ENCODE peak calls at places on chromosome X, in four cellular contexts. Z is K562, N is H1, C is HepG2. M is an unnamed sample.

GRCh38 chrX:9816094-9816700 is 30.0 kb downstream of the SHROOM2 start:
- DNase-seq in Z (no peak), N (no peak), C (no peak), M (no peak)

GRCh38 chrX:65740909-65741308 is 73.5 kb downstream of the MSN start:
- DNase-seq in Z (no peak), N (no peak), C (no peak), M (no peak)

GRCh38 chrX:155767101-155767878 is 113.9 kb upstream of the VAMP7 start:
- DNase-seq in Z (peak; percentile 68), N (peak; percentile 47), C (no peak), M (peak; percentile 71)

GRCh38 chrX:44308869-44309268 is 34.6 kb downstream of the EFHC2 start:
- DNase-seq in Z (no peak), N (no peak), C (no peak), M (no peak)

GRCh38 chrX:153520286-153520917 is 3.0 kb downstream of the ATP2B3 start:
- DNase-seq in Z (no peak), N (no peak), C (no peak), M (no peak)

GRCh38 chrX:51893931-51894696 is 691 bp downstream of the MAGED1 start:
- DNase-seq in Z (no peak), N (peak; percentile 50), C (no peak), M (no peak)

GRCh38 chrX:142214081-142214480 is 9.0 kb upstream of the MAGEC2 start:
- DNase-seq in Z (no peak), N (no peak), C (no peak), M (no peak)

GRCh38 chrX:357035-357692 is 29.5 kb downstream of the PPP2R3B start:
- DNase-seq in Z (no peak), N (no peak), C (no peak), M (no peak)

GRCh38 chrX:48511561-48511960 is 2.8 kb downstream of the PORCN start:
- DNase-seq in Z (peak; percentile 31), N (peak; percentile 43), C (no peak), M (no peak)

GRCh38 chrX:31497086-31497485 is 425.2 kb upstream of the FTHL17 start:
- DNase-seq in Z (no peak), N (no peak), C (no peak), M (no peak)
- TF ChIP-seq FOSL1 in Z (no peak), N (no peak), C (no peak), M (no peak)

GRCh38 chrX:114964374-114964773 is 53.0 kb downstream of the IL13RA2 start:
- DNase-seq in Z (no peak), N (no peak), C (no peak), M (no peak)

GRCh38 chrX:114962209-114962608 is 55.2 kb downstream of the IL13RA2 start:
- DNase-seq in Z (no peak), N (no peak), C (no peak), M (no peak)

DNA sequence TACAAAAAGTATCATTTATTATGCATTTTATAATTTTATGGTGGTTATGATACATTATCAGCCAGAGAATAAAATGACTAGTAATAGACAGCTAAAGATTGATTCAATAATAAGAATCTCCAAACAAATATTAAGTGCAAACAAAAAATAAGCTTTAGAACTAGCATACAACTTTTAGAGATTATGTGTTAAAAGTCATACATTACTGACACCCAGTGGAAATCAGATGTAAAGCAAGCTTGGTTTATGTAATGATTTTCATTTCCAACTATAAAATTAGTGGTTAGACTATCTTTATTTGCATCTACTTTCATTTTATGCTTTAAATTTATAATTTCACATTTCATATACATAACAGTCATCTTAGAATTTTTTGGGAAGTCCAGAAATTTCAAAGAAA is 57.7 kb downstream of the IL13RA2 start:
- DNase-seq in Z (no peak), N (no peak), C (no peak), M (no peak)
- TF ChIP-seq FOSL1 in Z (no peak), N (no peak), C (no peak), M (no peak)

DNA sequence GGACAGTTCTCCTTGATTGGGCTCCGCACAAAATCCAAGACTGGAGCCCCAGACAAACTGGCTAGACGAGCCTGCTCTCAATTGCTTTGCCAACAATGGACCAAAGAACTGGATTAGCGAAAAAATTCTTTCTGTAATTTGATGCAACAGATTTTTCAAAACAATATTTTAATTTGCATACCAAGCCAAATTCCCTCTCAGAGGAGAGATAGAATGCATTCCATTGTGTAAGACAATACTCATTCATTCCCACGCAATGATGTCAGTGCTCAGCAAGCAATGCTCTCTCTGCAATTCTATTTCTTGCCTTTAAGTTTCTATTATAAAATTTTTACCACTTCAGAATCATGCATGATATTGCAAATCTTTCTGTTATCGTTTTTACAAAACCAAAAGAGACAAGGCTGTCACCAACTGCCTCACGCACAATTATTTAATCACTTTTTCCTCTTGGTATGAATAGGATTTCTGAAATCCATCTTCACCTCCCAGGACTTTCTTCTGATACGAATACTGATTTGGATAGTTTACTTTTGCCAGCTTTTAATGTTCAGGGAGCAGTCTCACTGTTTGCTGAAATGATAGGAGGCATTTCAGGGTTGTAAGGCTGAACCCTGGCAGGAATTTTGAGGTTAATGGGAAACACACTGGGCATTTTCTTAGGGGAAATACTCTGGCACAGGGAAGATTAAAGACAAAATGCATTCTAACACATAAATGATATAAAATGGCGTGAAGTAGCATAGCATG is 46.1 kb upstream of the HCCS start:
- DNase-seq in Z (no peak), N (no peak), C (no peak), M (no peak)
- TF ChIP-seq FOSL1 in Z (no peak), N (no peak), C (no peak), M (no peak)

GRCh38 chrX:129731228-129731627 is 7.6 kb upstream of the XPNPEP2 start:
- DNase-seq in Z (no peak), N (no peak), C (no peak), M (no peak)
- TF ChIP-seq FOSL1 in Z (no peak), N (no peak), C (no peak), M (no peak)

DNA sequence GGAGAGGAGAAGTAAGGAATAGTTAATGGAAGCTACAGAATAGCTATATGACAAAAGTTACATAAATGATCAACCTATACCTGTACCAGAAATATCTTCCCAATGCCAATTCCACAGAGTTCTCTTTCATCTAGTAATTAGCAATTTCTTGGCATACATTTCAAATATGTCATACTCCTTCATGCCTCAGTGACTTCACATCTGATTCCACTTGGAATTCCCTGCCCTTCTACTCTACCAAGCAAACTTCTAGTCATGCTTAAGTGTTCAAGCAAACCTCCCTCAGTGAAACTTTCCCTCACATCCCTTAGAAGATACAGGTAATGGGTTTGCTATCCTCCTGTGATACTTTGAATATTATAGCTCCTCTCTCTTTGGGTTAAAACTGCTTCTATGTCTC is 127.1 kb downstream of the KLHL13 start:
- DNase-seq in Z (no peak), N (no peak), C (no peak), M (no peak)
- TF ChIP-seq FOSL1 in Z (no peak), N (no peak), C (no peak), M (no peak)

DNA sequence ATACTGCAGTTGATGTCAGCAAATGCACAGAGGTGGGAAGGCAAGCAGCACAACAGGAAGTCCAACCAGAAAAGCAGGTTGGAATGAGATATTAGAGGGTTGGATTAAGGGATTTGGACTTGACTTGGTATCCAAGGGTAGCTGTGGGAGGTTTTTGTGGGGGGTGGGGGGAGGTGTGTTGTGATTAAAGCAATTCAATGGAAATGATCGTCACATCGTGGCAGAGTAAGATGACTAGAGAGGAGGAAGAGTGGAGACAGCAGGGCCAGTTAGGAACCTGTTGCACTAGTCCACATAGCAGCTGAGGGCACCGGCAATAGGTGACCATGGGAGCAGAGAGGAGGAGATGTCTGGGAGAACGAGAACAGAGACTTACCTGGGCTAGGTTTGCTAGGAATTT is 2.4 kb downstream of the SLC25A43 start:
- DNase-seq in Z (no peak), N (no peak), C (no peak), M (no peak)
- TF ChIP-seq FOSL1 in Z (no peak), N (no peak), C (no peak), M (no peak)